ENCODE peak calls at places on chromosomes 1 and 21, in six cellular contexts. One of them, this sample, is unnamed.

GRCh38 chr1:31811605-31812004 is 4.2 kb downstream of the SPOCD1 start:
- DNase-seq in AG10803: peak
- DNase-seq in B cell: no peak
- DNase-seq in DMS 273 treated with DMSO at 0.1 percent for 48 hours: no peak
- DNase-seq in EL: no peak
- DNase-seq in occipital lobe: peak
- DNase-seq in this sample: no peak

GRCh38 chr1:23010734-23011449 is 4.8 kb downstream of the TEX46 start:
- DNase-seq in B cell: no peak
- DNase-seq in occipital lobe: no peak
- DNase-seq in AG10803: peak
- DNase-seq in DMS 273 treated with DMSO at 0.1 percent for 48 hours: no peak
- DNase-seq in EL: peak
- DNase-seq in this sample: no peak

GRCh38 chr1:74237035-74237434 is 1.8 kb downstream of the TNNI3K start:
- DNase-seq in B cell: no peak
- DNase-seq in EL: no peak
- DNase-seq in DMS 273 treated with DMSO at 0.1 percent for 48 hours: no peak
- DNase-seq in occipital lobe: no peak
- DNase-seq in AG10803: no peak
- DNase-seq in this sample: no peak

GRCh38 chr1:37872692-37873091 is 13.3 kb upstream of the MTF1 start:
- DNase-seq in occipital lobe: no peak
- DNase-seq in AG10803: no peak
- DNase-seq in EL: no peak
- DNase-seq in DMS 273 treated with DMSO at 0.1 percent for 48 hours: no peak
- DNase-seq in B cell: no peak
- DNase-seq in this sample: no peak

GRCh38 chr1:185159966-185160365 is 3.0 kb downstream of the SWT1 start:
- DNase-seq in DMS 273 treated with DMSO at 0.1 percent for 48 hours: no peak
- DNase-seq in AG10803: no peak
- DNase-seq in occipital lobe: no peak
- DNase-seq in B cell: no peak
- DNase-seq in EL: peak
- DNase-seq in this sample: no peak

GRCh38 chr1:51518033-51518729 is 885 bp downstream of the EPS15 start:
- DNase-seq in occipital lobe: peak
- DNase-seq in AG10803: no peak
- DNase-seq in B cell: peak
- DNase-seq in EL: peak
- DNase-seq in DMS 273 treated with DMSO at 0.1 percent for 48 hours: peak
- DNase-seq in this sample: peak

GRCh38 chr1:244094880-244095522 is 43.9 kb downstream of the ZBTB18 start:
- DNase-seq in DMS 273 treated with DMSO at 0.1 percent for 48 hours: no peak
- DNase-seq in EL: no peak
- DNase-seq in B cell: no peak
- DNase-seq in occipital lobe: no peak
- DNase-seq in AG10803: no peak
- DNase-seq in this sample: no peak

GRCh38 chr21:16071761-16072160 is 342.0 kb downstream of the USP25 start:
- DNase-seq in B cell: no peak
- DNase-seq in DMS 273 treated with DMSO at 0.1 percent for 48 hours: no peak
- DNase-seq in EL: no peak
- DNase-seq in occipital lobe: no peak
- DNase-seq in AG10803: no peak
- DNase-seq in this sample: no peak

GRCh38 chr1:239682945-239683344 is 296.6 kb downstream of the CHRM3 start:
- DNase-seq in AG10803: no peak
- DNase-seq in EL: no peak
- DNase-seq in B cell: no peak
- DNase-seq in DMS 273 treated with DMSO at 0.1 percent for 48 hours: no peak
- DNase-seq in occipital lobe: no peak
- DNase-seq in this sample: no peak

GRCh38 chr1:56578963-56579875 is at the start of gene PLPP3:
- DNase-seq in AG10803: peak
- DNase-seq in B cell: peak
- DNase-seq in EL: peak
- DNase-seq in occipital lobe: peak
- DNase-seq in DMS 273 treated with DMSO at 0.1 percent for 48 hours: peak
- DNase-seq in this sample: peak

GRCh38 chr1:25647106-25647505 is 30.5 kb downstream of the MAN1C1 start:
- DNase-seq in DMS 273 treated with DMSO at 0.1 percent for 48 hours: no peak
- DNase-seq in occipital lobe: no peak
- DNase-seq in EL: no peak
- DNase-seq in AG10803: no peak
- DNase-seq in B cell: no peak
- DNase-seq in this sample: no peak

GRCh38 chr1:227889047-227889862 is 58.5 kb downstream of the WNT9A start:
- DNase-seq in B cell: no peak
- DNase-seq in EL: no peak
- DNase-seq in AG10803: no peak
- DNase-seq in DMS 273 treated with DMSO at 0.1 percent for 48 hours: no peak
- DNase-seq in occipital lobe: no peak
- DNase-seq in this sample: no peak

GRCh38 chr1:164660415-164661174 is 101.6 kb downstream of the PBX1 start:
- DNase-seq in DMS 273 treated with DMSO at 0.1 percent for 48 hours: no peak
- DNase-seq in occipital lobe: no peak
- DNase-seq in B cell: peak
- DNase-seq in EL: peak
- DNase-seq in AG10803: peak
- DNase-seq in this sample: no peak

GRCh38 chr1:172795741-172796140 is 136.8 kb downstream of the FASLG start:
- DNase-seq in AG10803: no peak
- DNase-seq in EL: no peak
- DNase-seq in occipital lobe: no peak
- DNase-seq in B cell: no peak
- DNase-seq in DMS 273 treated with DMSO at 0.1 percent for 48 hours: no peak
- DNase-seq in this sample: no peak

GRCh38 chr1:26031903-26032220 is 10.3 kb downstream of the EXTL1 start:
- DNase-seq in B cell: no peak
- DNase-seq in EL: no peak
- DNase-seq in DMS 273 treated with DMSO at 0.1 percent for 48 hours: no peak
- DNase-seq in AG10803: no peak
- DNase-seq in occipital lobe: no peak
- DNase-seq in this sample: no peak

GRCh38 chr1:162144268-162144667 is 74.8 kb downstream of the NOS1AP start:
- DNase-seq in AG10803: no peak
- DNase-seq in occipital lobe: no peak
- DNase-seq in B cell: no peak
- DNase-seq in DMS 273 treated with DMSO at 0.1 percent for 48 hours: no peak
- DNase-seq in EL: no peak
- DNase-seq in this sample: no peak

GRCh38 chr1:221118176-221118937 is 239.1 kb downstream of the HLX start:
- DNase-seq in occipital lobe: no peak
- DNase-seq in EL: no peak
- DNase-seq in B cell: no peak
- DNase-seq in DMS 273 treated with DMSO at 0.1 percent for 48 hours: no peak
- DNase-seq in AG10803: no peak
- DNase-seq in this sample: no peak

GRCh38 chr21:22351076-22351475 is 1352.9 kb downstream of the NCAM2 start:
- DNase-seq in DMS 273 treated with DMSO at 0.1 percent for 48 hours: no peak
- DNase-seq in occipital lobe: no peak
- DNase-seq in AG10803: no peak
- DNase-seq in EL: no peak
- DNase-seq in B cell: no peak
- DNase-seq in this sample: no peak

GRCh38 chr1:9384751-9385245 is 92.1 kb downstream of the SPSB1 start:
- DNase-seq in DMS 273 treated with DMSO at 0.1 percent for 48 hours: no peak
- DNase-seq in B cell: no peak
- DNase-seq in EL: no peak
- DNase-seq in occipital lobe: peak
- DNase-seq in AG10803: peak
- DNase-seq in this sample: peak

GRCh38 chr1:23276531-23276930 is 59.2 kb upstream of the HTR1D start:
- DNase-seq in EL: no peak
- DNase-seq in DMS 273 treated with DMSO at 0.1 percent for 48 hours: no peak
- DNase-seq in AG10803: no peak
- DNase-seq in occipital lobe: no peak
- DNase-seq in B cell: no peak
- DNase-seq in this sample: no peak

GRCh38 chr1:53642607-53643006 is 96.4 kb downstream of the GLIS1 start:
- DNase-seq in DMS 273 treated with DMSO at 0.1 percent for 48 hours: no peak
- DNase-seq in AG10803: no peak
- DNase-seq in B cell: no peak
- DNase-seq in occipital lobe: no peak
- DNase-seq in EL: no peak
- DNase-seq in this sample: no peak

GRCh38 chr1:180251526-180252305 is 21.7 kb downstream of the LHX4 start:
- DNase-seq in DMS 273 treated with DMSO at 0.1 percent for 48 hours: no peak
- DNase-seq in B cell: no peak
- DNase-seq in AG10803: no peak
- DNase-seq in EL: no peak
- DNase-seq in occipital lobe: no peak
- DNase-seq in this sample: no peak

GRCh38 chr1:162131405-162132321 is 62.2 kb downstream of the NOS1AP start:
- DNase-seq in DMS 273 treated with DMSO at 0.1 percent for 48 hours: no peak
- DNase-seq in B cell: no peak
- DNase-seq in EL: no peak
- DNase-seq in AG10803: no peak
- DNase-seq in occipital lobe: no peak
- DNase-seq in this sample: no peak

This sample was measured in T47D.